ENCODE peak calls at places on chromosomes 4 and X, in four cellular contexts. G is ascending aorta, E is hepatocyte, H is mucosa of descending colon. T is an unnamed sample.

GRCh38 chrX:46831620-46832327 is 5.1 kb upstream of the RP2 start:
- DNase-seq in G (no peak), E (no peak), H (no peak), T (peak)

GRCh38 chr4:165991325-165992180 is 118.5 kb downstream of the TLL1 start:
- DNase-seq in G (no peak), E (no peak), H (no peak), T (peak)

GRCh38 chr4:119300072-119300387 is 21.9 kb downstream of the FABP2 start:
- DNase-seq in G (peak), E (peak), H (peak), T (peak)

GRCh38 chrX:130111220-130111934 is 1.1 kb upstream of the ELF4 start:
- DNase-seq in G (no peak), E (no peak), H (no peak), T (no peak)

GRCh38 chr4:182231503-182231902 is 11.7 kb upstream of the TENM3 start:
- DNase-seq in G (no peak), E (no peak), H (no peak), T (no peak)

GRCh38 chrX:118807151-118808017 is 16.2 kb upstream of the ZCCHC12 start:
- DNase-seq in G (no peak), E (peak), H (peak), T (peak)

GRCh38 chrX:35561985-35562384 is 236.2 kb upstream of the MAGEB16 start:
- DNase-seq in G (no peak), E (no peak), H (no peak), T (no peak)

GRCh38 chrX:18725316-18725943 is 18.0 kb downstream of the PPEF1 start:
- DNase-seq in G (no peak), E (no peak), H (no peak), T (no peak)

GRCh38 chrX:120361906-120362305 is at the start of gene ATP1B4:
- DNase-seq in G (no peak), E (no peak), H (no peak), T (no peak)

GRCh38 chr4:79395883-79396282 is 12.1 kb downstream of the GK2 start:
- DNase-seq in G (no peak), E (no peak), H (no peak), T (no peak)

GRCh38 chr4:183402771-183403170 is 41.7 kb upstream of the CDKN2AIP start:
- DNase-seq in G (no peak), E (no peak), H (no peak), T (no peak)

GRCh38 chr4:52425751-52426326 is 233.3 kb downstream of the USP46 start:
- DNase-seq in G (no peak), E (no peak), H (no peak), T (no peak)

GRCh38 chr4:153244969-153245368 is 40.7 kb downstream of the TRIM2 start:
- DNase-seq in G (no peak), E (peak), H (no peak), T (no peak)

GRCh38 chr4:37882665-37883296 is 8.1 kb upstream of the TBC1D1 start:
- DNase-seq in G (no peak), E (no peak), H (no peak), T (no peak)

GRCh38 chrX:9134341-9134740 is 100.4 kb upstream of the FAM9B start:
- DNase-seq in G (no peak), E (no peak), H (no peak), T (no peak)

GRCh38 chr4:88964450-88964849 is 92.5 kb downstream of the FAM13A start:
- DNase-seq in G (no peak), E (no peak), H (no peak), T (peak)

GRCh38 chrX:136097871-136098805 is 49.2 kb upstream of the FHL1 start:
- DNase-seq in G (no peak), E (no peak), H (no peak), T (no peak)

GRCh38 chr4:121428721-121429120 is 47.9 kb upstream of the QRFPR start:
- DNase-seq in G (no peak), E (no peak), H (no peak), T (peak)

GRCh38 chrX:51332188-51332942 is at the start of gene NUDT10:
- DNase-seq in G (peak), E (peak), H (peak), T (peak)

GRCh38 chr4:129063640-129064039 is 29.7 kb downstream of the SCLT1 start:
- DNase-seq in G (no peak), E (no peak), H (no peak), T (no peak)

GRCh38 chr4:139876328-139876941 is 210.8 kb downstream of the MGST2 start:
- DNase-seq in G (no peak), E (no peak), H (no peak), T (peak)

GRCh38 chr4:184762100-184762499 is 28.2 kb upstream of the CENPU start:
- DNase-seq in G (peak), E (no peak), H (no peak), T (no peak)

GRCh38 chrX:17559728-17560379 is 177.4 kb upstream of the SCML1 start:
- DNase-seq in G (no peak), E (peak), H (no peak), T (peak)

GRCh38 chrX:2801223-2801622 is 27.5 kb upstream of the GYG2 start:
- DNase-seq in G (peak), E (no peak), H (no peak), T (no peak)

DNA sequence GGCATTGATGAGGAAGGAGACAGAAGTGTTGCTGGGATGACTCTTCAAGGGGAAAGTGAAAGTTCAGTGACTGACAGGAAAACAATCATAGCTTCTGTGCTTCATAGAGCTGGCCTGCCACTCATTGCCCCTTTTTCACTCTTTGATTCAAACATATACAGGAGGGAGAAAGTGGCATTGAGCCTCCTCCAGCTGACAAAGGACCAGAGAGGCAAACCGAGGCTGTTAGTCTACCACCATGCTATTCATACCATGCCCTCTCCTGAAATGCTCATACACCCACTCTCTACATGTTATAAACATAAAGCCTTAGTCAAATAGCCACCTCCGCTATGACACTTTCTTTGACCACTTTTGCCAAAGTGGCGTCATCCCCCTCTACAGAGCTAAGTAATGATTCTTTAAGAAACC is 79.2 kb upstream of the ATOH1 start:
- DNase-seq in G (no peak), E (no peak), H (no peak), T (no peak)
- H3K4me3 ChIP-seq in G (no peak), E (no peak), H (no peak), T (no peak)

GRCh38 chr4:42278709-42279324 is 118.5 kb upstream of the SHISA3 start:
- DNase-seq in G (no peak), E (no peak), H (no peak), T (no peak)
- TF ChIP-seq CTCF in G (no peak), E (no peak), H (no peak), T (no peak)

DNA sequence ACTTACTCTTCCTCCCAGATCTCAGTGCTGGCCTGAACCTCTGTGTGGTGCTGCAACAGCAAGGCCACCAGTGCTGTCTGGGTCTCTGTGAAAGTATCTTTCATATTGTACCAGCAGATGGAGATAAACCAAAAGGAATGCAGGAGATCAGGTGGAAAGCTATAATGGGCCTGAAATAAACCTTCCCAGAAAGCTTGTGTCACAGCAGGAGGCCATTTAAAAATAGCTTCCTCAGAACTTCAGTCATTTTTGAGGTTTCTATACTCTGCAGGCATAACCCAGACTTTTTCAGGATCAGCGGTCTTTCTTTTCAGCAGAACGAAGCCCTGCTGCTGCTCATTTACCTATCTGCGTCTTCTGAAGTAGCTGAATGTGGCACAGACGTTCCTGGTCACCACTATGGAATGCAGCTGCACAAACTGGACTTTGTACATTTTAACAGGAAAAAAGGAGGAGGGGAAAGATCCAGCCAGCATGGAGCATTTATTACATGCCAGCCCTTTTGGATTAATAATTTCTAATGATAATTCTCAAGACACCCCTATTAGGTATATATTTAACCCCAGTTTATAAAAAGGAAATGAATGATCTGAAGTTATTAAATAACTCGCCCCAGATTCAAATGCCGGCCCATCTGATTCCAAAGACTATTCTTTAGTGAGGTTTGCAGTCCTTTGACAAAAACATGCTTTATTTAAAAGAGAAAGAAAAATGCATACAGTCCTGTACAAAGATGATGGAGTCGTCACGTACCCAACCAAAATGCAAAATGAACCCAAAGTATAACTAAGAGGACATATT is 119.7 kb downstream of the NFKB1 start:
- DNase-seq in G (no peak), E (peak), H (no peak), T (peak)
- H3K4me3 ChIP-seq in G (peak), E (no peak), H (no peak), T (no peak)

DNA sequence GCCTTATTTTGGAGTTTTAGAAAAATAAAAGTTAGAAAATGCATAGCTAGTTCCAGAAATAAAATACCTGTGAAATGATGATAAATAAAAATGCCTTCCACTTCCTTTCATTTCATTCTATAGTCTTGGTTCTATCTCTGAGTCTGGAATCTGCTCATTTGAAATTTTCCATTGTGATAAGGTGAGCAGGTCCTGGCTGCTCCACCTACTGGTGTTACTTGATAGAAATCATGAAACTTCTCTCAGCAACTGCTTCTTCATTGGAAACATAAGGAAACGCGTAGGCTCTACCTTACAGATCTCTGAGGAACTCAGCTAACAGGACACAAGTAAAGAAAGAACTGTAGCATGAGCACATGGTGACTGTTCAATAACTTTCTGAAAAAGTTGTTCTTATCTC is 141.8 kb downstream of the DCHS2 start:
- DNase-seq in G (no peak), E (peak), H (no peak), T (peak)
- TF ChIP-seq CTCF in G (no peak), E (peak), H (no peak), T (peak)

DNA sequence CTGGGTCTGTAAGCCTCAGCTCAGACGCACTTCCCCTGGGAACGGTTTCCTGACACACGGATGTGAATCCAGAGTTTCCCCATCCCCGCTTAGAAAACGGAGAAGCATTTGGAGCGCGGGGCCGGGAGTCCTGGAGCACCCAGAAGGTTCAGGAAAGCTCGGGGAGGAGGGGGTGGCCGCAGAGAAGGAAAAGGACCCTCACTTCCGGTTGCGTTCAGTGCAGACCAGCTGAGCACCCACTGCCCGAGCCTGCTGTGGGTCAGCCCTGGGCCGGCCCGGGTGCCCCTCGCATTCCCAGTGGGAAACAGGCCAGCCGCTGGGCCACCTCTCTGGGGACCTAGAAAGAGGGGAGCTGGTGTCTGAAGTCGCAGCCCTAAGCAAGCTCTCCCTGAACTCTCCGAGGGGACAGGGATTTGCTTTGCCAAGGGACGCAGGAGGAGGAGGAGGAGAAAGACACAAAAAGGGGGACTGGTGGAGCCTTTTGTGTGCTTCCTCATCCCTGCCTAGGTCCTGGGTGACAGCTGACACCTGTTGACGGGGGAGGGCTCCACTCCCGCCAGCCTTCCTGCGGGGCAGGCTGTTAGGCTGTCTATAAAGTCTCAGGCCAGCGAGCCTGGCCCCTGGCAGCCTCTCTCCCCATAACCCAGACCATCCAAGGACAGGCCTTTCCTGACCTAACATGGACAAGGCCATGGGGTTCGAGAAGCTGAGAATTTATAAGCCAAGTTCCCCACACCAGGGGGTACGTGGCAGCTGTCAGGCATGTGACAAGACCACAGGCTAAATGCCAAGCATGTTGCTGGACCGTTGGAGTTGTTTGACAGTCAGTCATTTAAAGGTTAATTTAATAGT is 696 bp upstream of the EVC2 start:
- DNase-seq in G (no peak), E (peak), H (no peak), T (no peak)
- H3K4me3 ChIP-seq in G (peak), E (peak), H (no peak), T (peak)

GRCh38 chrX:31420302-31420701 is 348.5 kb upstream of the FTHL17 start:
- DNase-seq in G (no peak), E (no peak), H (no peak), T (no peak)

GRCh38 chrX:31420711-31421151 is 348.9 kb upstream of the FTHL17 start:
- DNase-seq in G (no peak), E (no peak), H (no peak), T (peak)

GRCh38 chrX:31421441-31421840 is 349.6 kb upstream of the FTHL17 start:
- DNase-seq in G (no peak), E (no peak), H (no peak), T (no peak)

GRCh38 chrX:31423575-31424284 is 351.9 kb upstream of the FTHL17 start:
- DNase-seq in G (no peak), E (peak), H (no peak), T (peak)
- TF ChIP-seq CTCF in G (no peak), E (peak), H (no peak), T (peak)

GRCh38 chr4:2932951-2933565 is 30.1 kb downstream of the NOP14 start:
- DNase-seq in G (no peak), E (no peak), H (peak), T (no peak)
- H3K4me3 ChIP-seq in G (peak), E (no peak), H (no peak), T (peak)

DNA sequence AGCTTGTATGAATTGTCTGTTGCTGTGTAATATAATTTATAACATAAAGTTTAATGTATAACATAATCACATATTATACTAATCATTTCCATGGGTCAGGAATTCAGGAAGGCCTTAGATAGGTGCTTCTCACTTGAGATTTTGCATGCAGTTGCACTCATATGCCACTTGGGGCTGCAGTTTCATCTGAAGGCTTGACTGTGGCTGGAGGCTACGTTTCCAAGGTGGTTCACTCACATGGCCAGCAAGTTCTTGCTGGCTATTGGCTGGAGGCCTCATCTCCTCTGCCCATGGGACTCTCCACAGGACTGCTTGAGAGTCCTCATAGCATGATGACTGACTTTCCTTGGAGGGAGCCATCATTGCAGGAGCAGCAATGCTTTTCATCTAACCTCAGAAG is 53.4 kb upstream of the STX18 start:
- DNase-seq in G (no peak), E (no peak), H (no peak), T (no peak)
- TF ChIP-seq CTCF in G (no peak), E (no peak), H (no peak), T (peak)

GRCh38 chr4:168777277-168777965 is 232.6 kb downstream of the CBR4 start:
- DNase-seq in G (no peak), E (no peak), H (no peak), T (no peak)

GRCh38 chr4:168784786-168785461 is 225.1 kb downstream of the CBR4 start:
- DNase-seq in G (no peak), E (no peak), H (no peak), T (no peak)

GRCh38 chr4:168782439-168782838 is 227.6 kb downstream of the CBR4 start:
- DNase-seq in G (no peak), E (no peak), H (no peak), T (no peak)

GRCh38 chr4:168781341-168781740 is 228.7 kb downstream of the CBR4 start:
- DNase-seq in G (no peak), E (no peak), H (no peak), T (no peak)

DNA sequence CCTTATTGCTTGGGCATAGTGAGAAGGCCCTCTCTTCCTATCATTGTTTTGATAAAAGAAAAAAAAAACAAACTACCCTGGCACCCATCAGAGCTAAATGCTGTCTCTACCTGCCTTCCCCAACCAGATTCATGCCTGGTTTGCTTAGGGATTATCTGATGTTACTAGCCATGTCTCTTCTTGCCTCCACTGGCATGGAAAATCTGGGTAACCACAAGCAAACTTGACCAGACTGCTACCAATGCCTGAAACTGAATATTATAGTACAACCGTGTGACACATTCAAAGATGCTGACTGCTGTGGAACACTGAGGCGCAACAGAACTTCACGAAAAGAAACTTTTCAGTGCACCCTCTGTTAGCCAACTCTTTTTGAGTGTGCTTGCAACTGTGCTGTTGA is 228.2 kb downstream of the CBR4 start:
- DNase-seq in G (no peak), E (no peak), H (no peak), T (no peak)
- H3K4me3 ChIP-seq in G (no peak), E (no peak), H (no peak), T (no peak)

GRCh38 chr4:142846105-142846728 is at the start of gene INPP4B:
- DNase-seq in G (peak), E (peak), H (peak), T (peak)

GRCh38 chr4:142844782-142845181 is 1.3 kb downstream of the INPP4B start:
- DNase-seq in G (no peak), E (no peak), H (no peak), T (no peak)

GRCh38 chr4:142846729-142847606 is 867 bp upstream of the INPP4B start:
- DNase-seq in G (peak), E (peak), H (peak), T (peak)

GRCh38 chr4:142845293-142846070 is 619 bp downstream of the INPP4B start:
- DNase-seq in G (peak), E (peak), H (peak), T (no peak)

DNA sequence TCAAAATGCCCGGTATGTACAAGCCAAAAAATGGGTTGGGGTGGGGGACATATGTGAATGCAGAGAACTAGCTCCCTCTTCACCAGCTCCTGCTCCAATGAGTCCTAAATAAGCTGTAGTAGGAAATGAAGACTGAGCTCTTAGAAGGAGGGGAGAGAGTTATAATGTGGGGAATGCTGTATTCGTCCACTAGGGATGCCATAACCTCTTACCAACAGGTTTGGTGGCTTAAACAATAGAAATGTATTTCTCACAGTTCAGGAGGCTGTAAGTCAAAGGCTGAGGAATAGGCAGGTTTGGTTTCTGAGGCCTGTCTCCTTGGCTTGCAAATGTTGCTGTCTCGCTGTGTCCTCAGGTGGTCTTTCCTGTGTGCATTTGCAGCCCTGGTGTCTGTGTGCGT is 4.4 kb upstream of the INPP4B start:
- DNase-seq in G (no peak), E (no peak), H (no peak), T (no peak)
- TF ChIP-seq CTCF in G (no peak), E (no peak), H (no peak), T (peak)

T was measured in choroid plexus epithelial cell.